ENCODE peak calls at places on chromosome 9, in six cellular contexts. One of them, this sample, is unnamed.

GRCh38 chr9:34992376-34992951 is 2.9 kb downstream of the DNAJB5 start:
- DNase-seq in activated gamma-delta T cell treated with anti-CD3 and anti-CD28 coated beads, Interleukin-2, amount 50 U/mL, for 16 hours: peak; percentile 24
- DNase-seq in Calu3: no peak
- DNase-seq in stimulated activated naive B cell treated with anti-CD40 and anti-IgM and Interleukin-4, amounts not matched to agents 10 μg/mL and 1 μg/mL and 100 μg/mL, for 72 hours: peak; percentile 47
- DNase-seq in upper lobe of right lung: no peak
- DNase-seq in stomach: no peak
- DNase-seq in this sample: peak; percentile 91

GRCh38 chr9:134315716-134316443 is 10.4 kb upstream of the RXRA start:
- DNase-seq in activated gamma-delta T cell treated with anti-CD3 and anti-CD28 coated beads, Interleukin-2, amount 50 U/mL, for 16 hours: no peak
- DNase-seq in Calu3: no peak
- DNase-seq in stimulated activated naive B cell treated with anti-CD40 and anti-IgM and Interleukin-4, amounts not matched to agents 10 μg/mL and 1 μg/mL and 100 μg/mL, for 72 hours: no peak
- DNase-seq in upper lobe of right lung: peak; percentile 57
- DNase-seq in stomach: no peak
- DNase-seq in this sample: no peak

GRCh38 chr9:98410185-98410697 is 154.8 kb upstream of the TBC1D2 start:
- DNase-seq in activated gamma-delta T cell treated with anti-CD3 and anti-CD28 coated beads, Interleukin-2, amount 50 U/mL, for 16 hours: no peak
- DNase-seq in Calu3: peak; percentile 2
- DNase-seq in stimulated activated naive B cell treated with anti-CD40 and anti-IgM and Interleukin-4, amounts not matched to agents 10 μg/mL and 1 μg/mL and 100 μg/mL, for 72 hours: no peak
- DNase-seq in upper lobe of right lung: no peak
- DNase-seq in stomach: no peak
- DNase-seq in this sample: peak; percentile 46

GRCh38 chr9:17004500-17004899 is 130.3 kb upstream of the CNTLN start:
- DNase-seq in activated gamma-delta T cell treated with anti-CD3 and anti-CD28 coated beads, Interleukin-2, amount 50 U/mL, for 16 hours: no peak
- DNase-seq in Calu3: no peak
- DNase-seq in stimulated activated naive B cell treated with anti-CD40 and anti-IgM and Interleukin-4, amounts not matched to agents 10 μg/mL and 1 μg/mL and 100 μg/mL, for 72 hours: no peak
- DNase-seq in upper lobe of right lung: no peak
- DNase-seq in stomach: no peak
- DNase-seq in this sample: no peak

GRCh38 chr9:33816327-33817252 is at the start of gene UBE2R2:
- DNase-seq in activated gamma-delta T cell treated with anti-CD3 and anti-CD28 coated beads, Interleukin-2, amount 50 U/mL, for 16 hours: peak; percentile 85
- DNase-seq in Calu3: peak; percentile 75
- DNase-seq in stimulated activated naive B cell treated with anti-CD40 and anti-IgM and Interleukin-4, amounts not matched to agents 10 μg/mL and 1 μg/mL and 100 μg/mL, for 72 hours: peak; percentile 87
- DNase-seq in upper lobe of right lung: peak; percentile 96
- DNase-seq in stomach: peak; percentile 92
- DNase-seq in this sample: peak; percentile 95

GRCh38 chr9:111648066-111648465 is 13.3 kb upstream of the GNG10 start:
- DNase-seq in activated gamma-delta T cell treated with anti-CD3 and anti-CD28 coated beads, Interleukin-2, amount 50 U/mL, for 16 hours: no peak
- DNase-seq in Calu3: no peak
- DNase-seq in stimulated activated naive B cell treated with anti-CD40 and anti-IgM and Interleukin-4, amounts not matched to agents 10 μg/mL and 1 μg/mL and 100 μg/mL, for 72 hours: no peak
- DNase-seq in upper lobe of right lung: no peak
- DNase-seq in stomach: no peak
- DNase-seq in this sample: no peak

GRCh38 chr9:34413229-34413852 is 36.6 kb upstream of the MYORG start:
- DNase-seq in activated gamma-delta T cell treated with anti-CD3 and anti-CD28 coated beads, Interleukin-2, amount 50 U/mL, for 16 hours: no peak
- DNase-seq in Calu3: no peak
- DNase-seq in stimulated activated naive B cell treated with anti-CD40 and anti-IgM and Interleukin-4, amounts not matched to agents 10 μg/mL and 1 μg/mL and 100 μg/mL, for 72 hours: no peak
- DNase-seq in upper lobe of right lung: no peak
- DNase-seq in stomach: peak; percentile 29
- DNase-seq in this sample: peak; percentile 55

GRCh38 chr9:1319436-1319835 is 269.3 kb downstream of the DMRT2 start:
- DNase-seq in activated gamma-delta T cell treated with anti-CD3 and anti-CD28 coated beads, Interleukin-2, amount 50 U/mL, for 16 hours: no peak
- DNase-seq in Calu3: no peak
- DNase-seq in stimulated activated naive B cell treated with anti-CD40 and anti-IgM and Interleukin-4, amounts not matched to agents 10 μg/mL and 1 μg/mL and 100 μg/mL, for 72 hours: no peak
- DNase-seq in upper lobe of right lung: no peak
- DNase-seq in stomach: no peak
- DNase-seq in this sample: no peak

GRCh38 chr9:84146893-84147705 is 166.5 kb downstream of the RMI1 start:
- DNase-seq in activated gamma-delta T cell treated with anti-CD3 and anti-CD28 coated beads, Interleukin-2, amount 50 U/mL, for 16 hours: no peak
- DNase-seq in Calu3: no peak
- DNase-seq in stimulated activated naive B cell treated with anti-CD40 and anti-IgM and Interleukin-4, amounts not matched to agents 10 μg/mL and 1 μg/mL and 100 μg/mL, for 72 hours: no peak
- DNase-seq in upper lobe of right lung: no peak
- DNase-seq in stomach: no peak
- DNase-seq in this sample: peak; percentile 34

GRCh38 chr9:9108641-9109040 is 1309.1 kb upstream of the DMAC1 start:
- DNase-seq in activated gamma-delta T cell treated with anti-CD3 and anti-CD28 coated beads, Interleukin-2, amount 50 U/mL, for 16 hours: no peak
- DNase-seq in Calu3: no peak
- DNase-seq in stimulated activated naive B cell treated with anti-CD40 and anti-IgM and Interleukin-4, amounts not matched to agents 10 μg/mL and 1 μg/mL and 100 μg/mL, for 72 hours: no peak
- DNase-seq in upper lobe of right lung: no peak
- DNase-seq in stomach: no peak
- DNase-seq in this sample: no peak

GRCh38 chr9:126219717-126220116 is 106.9 kb upstream of the MVB12B start:
- DNase-seq in activated gamma-delta T cell treated with anti-CD3 and anti-CD28 coated beads, Interleukin-2, amount 50 U/mL, for 16 hours: no peak
- DNase-seq in Calu3: no peak
- DNase-seq in stimulated activated naive B cell treated with anti-CD40 and anti-IgM and Interleukin-4, amounts not matched to agents 10 μg/mL and 1 μg/mL and 100 μg/mL, for 72 hours: no peak
- DNase-seq in upper lobe of right lung: no peak
- DNase-seq in stomach: no peak
- DNase-seq in this sample: no peak

GRCh38 chr9:94821098-94821930 is 94.8 kb downstream of the AOPEP start:
- DNase-seq in activated gamma-delta T cell treated with anti-CD3 and anti-CD28 coated beads, Interleukin-2, amount 50 U/mL, for 16 hours: no peak
- DNase-seq in Calu3: no peak
- DNase-seq in stimulated activated naive B cell treated with anti-CD40 and anti-IgM and Interleukin-4, amounts not matched to agents 10 μg/mL and 1 μg/mL and 100 μg/mL, for 72 hours: no peak
- DNase-seq in upper lobe of right lung: no peak
- DNase-seq in stomach: no peak
- DNase-seq in this sample: no peak

GRCh38 chr9:124420991-124421543 is 5.8 kb upstream of the PSMB7 start:
- DNase-seq in activated gamma-delta T cell treated with anti-CD3 and anti-CD28 coated beads, Interleukin-2, amount 50 U/mL, for 16 hours: no peak
- DNase-seq in Calu3: no peak
- DNase-seq in stimulated activated naive B cell treated with anti-CD40 and anti-IgM and Interleukin-4, amounts not matched to agents 10 μg/mL and 1 μg/mL and 100 μg/mL, for 72 hours: no peak
- DNase-seq in upper lobe of right lung: no peak
- DNase-seq in stomach: no peak
- DNase-seq in this sample: no peak

GRCh38 chr9:8961186-8961666 is 1161.6 kb upstream of the DMAC1 start:
- DNase-seq in activated gamma-delta T cell treated with anti-CD3 and anti-CD28 coated beads, Interleukin-2, amount 50 U/mL, for 16 hours: no peak
- DNase-seq in Calu3: no peak
- DNase-seq in stimulated activated naive B cell treated with anti-CD40 and anti-IgM and Interleukin-4, amounts not matched to agents 10 μg/mL and 1 μg/mL and 100 μg/mL, for 72 hours: no peak
- DNase-seq in upper lobe of right lung: no peak
- DNase-seq in stomach: no peak
- DNase-seq in this sample: no peak

GRCh38 chr9:118529210-118529609 is 825.0 kb downstream of the TLR4 start:
- DNase-seq in activated gamma-delta T cell treated with anti-CD3 and anti-CD28 coated beads, Interleukin-2, amount 50 U/mL, for 16 hours: no peak
- DNase-seq in Calu3: no peak
- DNase-seq in stimulated activated naive B cell treated with anti-CD40 and anti-IgM and Interleukin-4, amounts not matched to agents 10 μg/mL and 1 μg/mL and 100 μg/mL, for 72 hours: no peak
- DNase-seq in upper lobe of right lung: no peak
- DNase-seq in stomach: no peak
- DNase-seq in this sample: peak; percentile 99

GRCh38 chr9:111627260-111627963 is 3.7 kb upstream of the DNAJC25 start:
- DNase-seq in activated gamma-delta T cell treated with anti-CD3 and anti-CD28 coated beads, Interleukin-2, amount 50 U/mL, for 16 hours: no peak
- DNase-seq in Calu3: no peak
- DNase-seq in stimulated activated naive B cell treated with anti-CD40 and anti-IgM and Interleukin-4, amounts not matched to agents 10 μg/mL and 1 μg/mL and 100 μg/mL, for 72 hours: no peak
- DNase-seq in upper lobe of right lung: no peak
- DNase-seq in stomach: no peak
- DNase-seq in this sample: no peak